ENCODE peak calls at places on chromosomes 6 and 20, in four cellular contexts. B is fibroblast of lung, A is IMR-90, F is mammary epithelial cell. X is an unnamed sample.

GRCh38 chr6:33416386-33417126 is 1.4 kb downstream of the CUTA start:
- DNase-seq in B (no peak), A (peak), F (no peak), X (no peak)

GRCh38 chr6:134077301-134077700 is 24.9 kb upstream of the SLC2A12 start:
- DNase-seq in B (peak), A (peak), F (no peak), X (no peak)

GRCh38 chr6:149905371-149905910 is 7.5 kb upstream of the RAET1E start:
- DNase-seq in B (no peak), A (no peak), F (no peak), X (no peak)

GRCh38 chr6:159616456-159616855 is 76.6 kb downstream of the SOD2 start:
- DNase-seq in B (no peak), A (no peak), F (no peak), X (no peak)

GRCh38 chr6:133951881-133952814 is 876 bp upstream of the TBPL1 start:
- DNase-seq in B (peak), A (peak), F (peak), X (peak)

GRCh38 chr6:49453221-49453620 is 9.8 kb downstream of the MMUT start:
- DNase-seq in B (no peak), A (no peak), F (no peak), X (no peak)

GRCh38 chr6:108168501-108168979 is 2.7 kb downstream of the NR2E1 start:
- DNase-seq in B (peak), A (no peak), F (no peak), X (no peak)

GRCh38 chr6:15501806-15502450 is 160.9 kb downstream of the DTNBP1 start:
- DNase-seq in B (peak), A (peak), F (no peak), X (peak)

GRCh38 chr6:20755631-20756030 is 221.4 kb downstream of the CDKAL1 start:
- DNase-seq in B (peak), A (peak), F (peak), X (no peak)

GRCh38 chr6:134590449-134590848 is 272.5 kb upstream of the SGK1 start:
- DNase-seq in B (peak), A (peak), F (peak), X (no peak)

GRCh38 chr6:34202329-34203201 is 34.1 kb upstream of the HMGA1 start:
- DNase-seq in B (no peak), A (no peak), F (no peak), X (no peak)

DNA sequence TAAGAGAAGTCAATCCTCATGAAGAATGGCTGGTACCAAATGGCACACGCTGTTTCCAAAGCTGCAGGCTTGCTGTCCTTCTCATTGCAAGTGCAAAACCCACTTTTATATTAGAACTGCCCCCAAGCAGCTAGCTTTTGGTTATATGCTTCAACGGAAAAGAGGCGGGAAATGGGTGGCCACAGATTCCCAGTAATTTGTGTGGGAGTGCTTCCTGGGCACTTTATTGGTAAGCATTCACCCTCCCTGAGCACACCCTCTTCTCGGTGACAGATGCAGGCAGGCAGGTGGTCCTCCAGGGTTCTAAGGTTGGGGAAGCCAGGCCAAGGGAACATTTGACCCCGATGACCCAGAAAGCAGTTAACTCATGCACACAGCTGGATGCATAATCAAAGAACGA is 29.1 kb downstream of the PRDM1 start:
- DNase-seq in B (no peak), A (no peak), F (no peak), X (no peak)
- H3K27ac ChIP-seq in B (no peak), A (no peak), F (no peak), X (no peak)

GRCh38 chr20:9353916-9354276 is 160.5 kb upstream of the LAMP5 start:
- DNase-seq in B (no peak), A (peak), F (no peak), X (no peak)

GRCh38 chr20:9352740-9353139 is 161.7 kb upstream of the LAMP5 start:
- DNase-seq in B (no peak), A (no peak), F (no peak), X (no peak)

GRCh38 chr20:9349256-9349655 is 165.1 kb upstream of the LAMP5 start:
- DNase-seq in B (no peak), A (no peak), F (no peak), X (no peak)

GRCh38 chr20:9354579-9354978 is 159.8 kb upstream of the LAMP5 start:
- DNase-seq in B (no peak), A (no peak), F (peak), X (no peak)

GRCh38 chr20:9353180-9353915 is 161.0 kb upstream of the LAMP5 start:
- DNase-seq in B (no peak), A (no peak), F (no peak), X (no peak)
- TF ChIP-seq CTCF in B (peak), A (peak), F (no peak), X (no peak)

GRCh38 chr20:58209652-58210397 is 18.6 kb downstream of the ANKRD60 start:
- DNase-seq in B (peak), A (peak), F (peak), X (peak)

GRCh38 chr20:58212636-58213035 is 15.8 kb downstream of the ANKRD60 start:
- DNase-seq in B (no peak), A (no peak), F (no peak), X (no peak)

GRCh38 chr20:58213112-58213511 is 15.3 kb downstream of the ANKRD60 start:
- DNase-seq in B (peak), A (no peak), F (no peak), X (no peak)

GRCh38 chr20:58208944-58209343 is 19.5 kb downstream of the ANKRD60 start:
- DNase-seq in B (no peak), A (no peak), F (no peak), X (no peak)

DNA sequence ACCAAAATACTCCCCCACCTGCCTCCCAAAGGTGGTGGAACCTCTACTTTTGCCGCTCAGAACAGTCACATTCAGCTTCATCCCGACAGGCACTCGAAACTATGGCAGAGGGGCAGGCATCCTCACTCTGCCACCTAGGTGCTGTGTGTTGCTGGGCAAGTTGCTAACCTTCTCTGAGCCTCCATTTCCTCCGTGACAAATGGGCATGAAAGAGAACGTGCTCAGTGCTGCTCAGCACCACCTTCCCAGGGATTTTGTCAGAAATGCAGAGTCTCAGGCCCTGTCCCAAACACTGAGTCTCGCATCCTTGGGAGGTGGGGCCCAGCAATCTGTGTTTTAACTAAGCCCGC is 18.1 kb downstream of the ANKRD60 start:
- DNase-seq in B (no peak), A (no peak), F (no peak), X (no peak)
- H3K27ac ChIP-seq in B (no peak), A (no peak), F (no peak), X (no peak)

GRCh38 chr20:24303393-24303792 is 166.0 kb upstream of the SYNDIG1 start:
- DNase-seq in B (no peak), A (no peak), F (no peak), X (no peak)
- TF ChIP-seq CTCF in B (no peak), A (no peak), F (no peak), X (no peak)

DNA sequence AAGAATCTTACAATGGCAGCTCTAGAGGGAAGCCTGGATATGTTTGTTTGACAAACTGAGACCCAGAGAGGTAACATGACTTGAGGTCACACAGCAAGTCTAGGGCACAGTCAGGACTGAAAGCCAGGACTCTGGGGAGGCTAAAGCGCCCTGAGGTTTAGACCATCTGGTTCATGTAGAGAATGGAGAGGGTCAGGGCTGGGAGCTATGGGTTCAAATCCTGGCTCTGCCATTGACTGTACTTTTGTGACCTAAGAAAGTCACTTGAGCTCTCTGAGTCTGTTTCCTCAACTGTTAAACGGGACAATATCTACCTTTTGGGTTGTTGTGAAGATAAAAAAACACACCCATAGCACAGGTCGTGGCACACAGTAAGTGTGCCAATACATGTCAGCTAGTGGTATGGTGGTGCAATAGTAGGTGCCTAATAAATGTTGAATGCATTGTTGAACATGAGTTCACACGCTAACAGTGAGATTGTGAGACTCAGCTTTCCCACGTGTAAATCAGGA is 1.0 kb upstream of the TP53INP2 start:
- DNase-seq in B (no peak), A (no peak), F (no peak), X (no peak)
- H3K27ac ChIP-seq in B (no peak), A (no peak), F (no peak), X (peak)

DNA sequence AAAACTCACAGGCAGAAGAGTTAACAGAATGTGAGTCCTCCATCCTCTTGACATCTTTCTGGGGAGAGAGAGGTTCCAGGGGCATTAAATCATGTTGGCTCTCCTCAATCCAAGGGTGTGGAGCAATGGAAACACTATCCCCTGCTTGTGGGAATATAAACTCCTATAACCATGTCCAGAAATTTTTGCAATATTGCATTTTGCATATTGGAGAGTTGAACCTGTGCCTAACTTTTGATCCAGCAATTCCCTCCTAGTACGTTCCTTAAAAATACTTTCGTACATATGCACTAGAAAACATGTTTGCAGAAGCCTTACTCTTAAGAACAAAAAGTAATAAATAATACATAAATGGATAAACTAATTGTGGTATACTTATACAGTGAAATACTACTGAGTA is 56.3 kb upstream of the FAM184A start:
- DNase-seq in B (no peak), A (no peak), F (no peak), X (no peak)
- TF ChIP-seq CTCF in B (no peak), A (no peak), F (no peak), X (no peak)

X was measured in uterus.